ENCODE peak calls at places on chromosomes 12 and 14, in six cellular contexts. One of them, this sample, is unnamed.

GRCh38 chr12:5745251-5745888 is 199.7 kb downstream of the ANO2 start:
- DNase-seq in hepatocyte: peak; percentile 85
- DNase-seq in GM23338: peak; percentile 92
- DNase-seq in esophagus squamous epithelium: no peak
- DNase-seq in brain microvascular endothelial cell: peak; percentile 56
- DNase-seq in adipocyte: peak; percentile 71
- DNase-seq in this sample: peak; percentile 76

GRCh38 chr14:56325251-56325839 is 207.1 kb downstream of the PELI2 start:
- DNase-seq in hepatocyte: no peak
- DNase-seq in GM23338: no peak
- DNase-seq in esophagus squamous epithelium: no peak
- DNase-seq in brain microvascular endothelial cell: no peak
- DNase-seq in adipocyte: peak; percentile 54
- DNase-seq in this sample: no peak

GRCh38 chr12:24997970-24998582 is 49.2 kb upstream of the BCAT1 start:
- DNase-seq in hepatocyte: no peak
- DNase-seq in GM23338: no peak
- DNase-seq in esophagus squamous epithelium: no peak
- DNase-seq in brain microvascular endothelial cell: peak; percentile 86
- DNase-seq in adipocyte: peak; percentile 80
- DNase-seq in this sample: no peak

GRCh38 chr12:78483767-78484315 is 380.7 kb upstream of the SYT1 start:
- DNase-seq in hepatocyte: no peak
- DNase-seq in GM23338: no peak
- DNase-seq in esophagus squamous epithelium: no peak
- DNase-seq in brain microvascular endothelial cell: no peak
- DNase-seq in adipocyte: no peak
- DNase-seq in this sample: no peak

GRCh38 chr12:45304514-45305178 is 88.8 kb downstream of the ANO6 start:
- DNase-seq in hepatocyte: no peak
- DNase-seq in GM23338: no peak
- DNase-seq in esophagus squamous epithelium: no peak
- DNase-seq in brain microvascular endothelial cell: no peak
- DNase-seq in adipocyte: no peak
- DNase-seq in this sample: no peak

GRCh38 chr12:107560194-107560905 is 125.2 kb upstream of the PWP1 start:
- DNase-seq in hepatocyte: no peak
- DNase-seq in GM23338: peak; percentile 70
- DNase-seq in esophagus squamous epithelium: no peak
- DNase-seq in brain microvascular endothelial cell: no peak
- DNase-seq in adipocyte: no peak
- DNase-seq in this sample: no peak

GRCh38 chr12:112752298-112752697 is 39.2 kb upstream of the RPH3A start:
- DNase-seq in hepatocyte: no peak
- DNase-seq in GM23338: no peak
- DNase-seq in esophagus squamous epithelium: no peak
- DNase-seq in brain microvascular endothelial cell: no peak
- DNase-seq in adipocyte: no peak
- DNase-seq in this sample: no peak

GRCh38 chr14:34098045-34098984 is 147.4 kb upstream of the EGLN3 start:
- DNase-seq in hepatocyte: peak; percentile 64
- DNase-seq in GM23338: peak; percentile 54
- DNase-seq in esophagus squamous epithelium: no peak
- DNase-seq in brain microvascular endothelial cell: peak; percentile 45
- DNase-seq in adipocyte: peak; percentile 72
- DNase-seq in this sample: peak; percentile 54

GRCh38 chr14:38868415-38869290 is 234.4 kb downstream of the SEC23A start:
- DNase-seq in hepatocyte: peak; percentile 44
- DNase-seq in GM23338: no peak
- DNase-seq in esophagus squamous epithelium: no peak
- DNase-seq in brain microvascular endothelial cell: no peak
- DNase-seq in adipocyte: no peak
- DNase-seq in this sample: no peak

GRCh38 chr12:127761880-127762279 is 505.1 kb upstream of the TMEM132C start:
- DNase-seq in hepatocyte: no peak
- DNase-seq in GM23338: no peak
- DNase-seq in esophagus squamous epithelium: no peak
- DNase-seq in brain microvascular endothelial cell: no peak
- DNase-seq in adipocyte: no peak
- DNase-seq in this sample: no peak

GRCh38 chr14:50521912-50522341 is 10.4 kb downstream of the MAP4K5 start:
- DNase-seq in hepatocyte: no peak
- DNase-seq in GM23338: no peak
- DNase-seq in esophagus squamous epithelium: no peak
- DNase-seq in brain microvascular endothelial cell: peak; percentile 49
- DNase-seq in adipocyte: no peak
- DNase-seq in this sample: no peak

GRCh38 chr12:10720974-10721565 is 2.1 kb downstream of the YBX3 start:
- DNase-seq in hepatocyte: no peak
- DNase-seq in GM23338: no peak
- DNase-seq in esophagus squamous epithelium: no peak
- DNase-seq in brain microvascular endothelial cell: no peak
- DNase-seq in adipocyte: peak; percentile 41
- DNase-seq in this sample: no peak

GRCh38 chr12:24728366-24728765 is 220.5 kb downstream of the BCAT1 start:
- DNase-seq in hepatocyte: peak; percentile 28
- DNase-seq in GM23338: peak; percentile 50
- DNase-seq in esophagus squamous epithelium: no peak
- DNase-seq in brain microvascular endothelial cell: peak; percentile 36
- DNase-seq in adipocyte: peak; percentile 62
- DNase-seq in this sample: no peak

GRCh38 chr14:56271988-56272387 is 153.8 kb downstream of the PELI2 start:
- DNase-seq in hepatocyte: no peak
- DNase-seq in GM23338: no peak
- DNase-seq in esophagus squamous epithelium: no peak
- DNase-seq in brain microvascular endothelial cell: peak; percentile 71
- DNase-seq in adipocyte: peak; percentile 73
- DNase-seq in this sample: no peak

GRCh38 chr14:32432813-32433538 is 103.9 kb downstream of the AKAP6 start:
- DNase-seq in hepatocyte: no peak
- DNase-seq in GM23338: no peak
- DNase-seq in esophagus squamous epithelium: no peak
- DNase-seq in brain microvascular endothelial cell: no peak
- DNase-seq in adipocyte: no peak
- DNase-seq in this sample: no peak

GRCh38 chr14:34536951-34537676 is 2.4 kb downstream of the EAPP start:
- DNase-seq in hepatocyte: no peak
- DNase-seq in GM23338: no peak
- DNase-seq in esophagus squamous epithelium: no peak
- DNase-seq in brain microvascular endothelial cell: peak; percentile 89
- DNase-seq in adipocyte: peak; percentile 22
- DNase-seq in this sample: no peak

DNA sequence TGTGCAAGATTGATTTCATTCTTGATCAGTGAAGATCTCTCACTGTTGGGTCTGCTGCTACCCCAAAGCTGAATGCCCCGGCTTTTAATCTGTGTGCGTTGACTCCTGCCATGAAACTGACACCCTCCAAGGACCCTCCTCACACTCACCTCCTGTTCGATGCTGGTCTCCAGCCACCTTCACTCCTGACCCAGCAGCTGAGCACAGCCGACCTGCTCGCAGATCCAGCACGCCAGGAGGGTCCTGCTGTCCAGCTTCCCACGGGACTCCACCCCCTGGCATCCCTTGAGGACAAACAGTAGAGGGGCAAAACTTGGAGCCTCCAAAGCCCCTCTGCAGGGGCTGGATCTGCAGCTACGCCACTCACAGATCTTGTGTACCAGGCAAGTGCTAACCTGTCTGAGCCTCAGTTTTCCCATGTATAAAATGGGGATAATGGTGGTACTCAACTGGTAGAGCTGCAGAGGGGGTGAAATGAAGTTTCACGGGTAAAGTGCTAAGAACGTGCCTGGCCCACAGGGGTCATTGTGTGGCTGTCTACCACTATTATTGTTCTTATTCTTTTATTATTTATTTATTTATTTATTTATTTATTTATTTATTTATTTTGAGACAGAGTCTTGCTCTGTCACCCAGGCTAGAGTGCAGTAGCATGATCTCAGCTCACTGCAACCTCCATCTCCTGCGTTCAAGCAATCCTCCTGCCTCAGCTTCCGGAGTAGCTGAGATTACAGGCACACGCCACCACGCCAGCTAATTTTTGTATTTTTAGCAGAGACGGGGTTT is 178.0 kb downstream of the PHETA1 start:
- DNase-seq in hepatocyte: no peak
- DNase-seq in GM23338: no peak
- DNase-seq in esophagus squamous epithelium: no peak
- DNase-seq in brain microvascular endothelial cell: no peak
- DNase-seq in adipocyte: no peak
- DNase-seq in this sample: no peak
- H3K27me3 ChIP-seq in hepatocyte: peaks cover 4% of the 10 kb centered on the region
- H3K27me3 ChIP-seq in GM23338: no peaks in the 10 kb centered on the region
- H3K27me3 ChIP-seq in esophagus squamous epithelium: no peaks in the 10 kb centered on the region
- H3K27me3 ChIP-seq in brain microvascular endothelial cell: no peaks in the 10 kb centered on the region
- H3K27me3 ChIP-seq in adipocyte: peaks cover 39% of the 10 kb centered on the region
- H3K27me3 ChIP-seq in this sample: no peaks in the 10 kb centered on the region

DNA sequence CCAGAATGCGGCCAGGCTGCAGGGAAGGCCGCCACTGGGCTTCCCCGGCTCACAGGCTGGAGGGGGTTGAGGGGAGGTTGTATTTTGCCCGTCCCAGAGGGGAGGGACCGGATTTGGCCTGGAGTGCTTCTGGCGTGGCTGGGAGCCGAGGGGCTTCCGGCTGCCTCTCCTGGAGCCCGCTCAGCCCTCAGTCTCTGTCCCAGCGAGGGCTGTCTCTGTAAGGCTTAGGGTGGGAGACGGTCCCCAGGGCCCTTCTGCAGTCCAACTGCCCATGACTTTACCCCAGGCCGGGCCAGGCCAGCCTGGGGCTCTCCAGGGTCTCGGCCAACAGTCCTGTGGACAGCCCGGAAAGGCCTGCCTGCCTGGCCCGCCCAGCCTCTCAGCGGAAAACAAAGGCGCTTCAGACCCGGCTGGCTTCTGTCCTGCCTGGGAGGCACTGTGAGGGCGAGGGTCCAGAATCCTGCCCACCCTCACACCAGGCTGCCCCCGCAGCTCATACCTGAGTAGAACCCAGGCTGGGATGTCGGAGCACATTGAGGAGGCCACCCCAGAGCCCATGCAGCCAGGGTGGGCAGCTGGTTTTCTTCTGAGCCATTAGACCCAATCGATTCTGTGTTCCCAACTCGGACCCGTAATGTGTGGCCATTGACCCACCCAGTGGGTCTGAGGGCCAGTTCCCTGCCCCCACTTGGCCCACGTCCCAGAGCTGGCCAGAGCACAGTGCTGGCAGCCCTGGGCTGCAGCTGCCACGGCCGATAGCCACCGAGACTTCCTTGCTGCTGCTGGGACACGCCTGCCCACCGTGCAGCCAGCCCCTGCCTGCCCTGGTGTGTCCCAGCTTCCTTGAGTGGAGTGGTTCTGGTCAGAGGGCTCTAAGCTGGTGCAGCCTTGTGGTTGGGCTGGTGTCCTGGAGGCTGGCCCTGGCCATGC is 1.6 kb downstream of the CRIP2 start:
- DNase-seq in hepatocyte: no peak
- DNase-seq in GM23338: peak; percentile 55
- DNase-seq in esophagus squamous epithelium: no peak
- DNase-seq in brain microvascular endothelial cell: no peak
- DNase-seq in adipocyte: no peak
- DNase-seq in this sample: peak; percentile 76
- H3K4me3 ChIP-seq in hepatocyte: no peak overlapping the region
- H3K4me3 ChIP-seq in GM23338: peak overlapping the region; percentile 70
- H3K4me3 ChIP-seq in esophagus squamous epithelium: peak overlapping the region; percentile 60
- H3K4me3 ChIP-seq in brain microvascular endothelial cell: peak overlapping the region; percentile 67
- H3K4me3 ChIP-seq in adipocyte: peak overlapping the region; percentile 32
- H3K4me3 ChIP-seq in this sample: peak overlapping the region; percentile 67

GRCh38 chr12:53843545-53843944 is 91.8 kb upstream of the CISTR start:
- DNase-seq in hepatocyte: no peak
- DNase-seq in GM23338: no peak
- DNase-seq in esophagus squamous epithelium: no peak
- DNase-seq in brain microvascular endothelial cell: no peak
- DNase-seq in adipocyte: no peak
- DNase-seq in this sample: no peak

GRCh38 chr12:53840316-53840715 is 88.5 kb upstream of the CISTR start:
- DNase-seq in hepatocyte: no peak
- DNase-seq in GM23338: no peak
- DNase-seq in esophagus squamous epithelium: no peak
- DNase-seq in brain microvascular endothelial cell: no peak
- DNase-seq in adipocyte: no peak
- DNase-seq in this sample: no peak

GRCh38 chr12:53836119-53836655 is 84.4 kb upstream of the CISTR start:
- DNase-seq in hepatocyte: no peak
- DNase-seq in GM23338: no peak
- DNase-seq in esophagus squamous epithelium: no peak
- DNase-seq in brain microvascular endothelial cell: no peak
- DNase-seq in adipocyte: no peak
- DNase-seq in this sample: no peak

GRCh38 chr12:53842686-53843085 is 90.9 kb upstream of the CISTR start:
- DNase-seq in hepatocyte: no peak
- DNase-seq in GM23338: no peak
- DNase-seq in esophagus squamous epithelium: no peak
- DNase-seq in brain microvascular endothelial cell: no peak
- DNase-seq in adipocyte: no peak
- DNase-seq in this sample: no peak

DNA sequence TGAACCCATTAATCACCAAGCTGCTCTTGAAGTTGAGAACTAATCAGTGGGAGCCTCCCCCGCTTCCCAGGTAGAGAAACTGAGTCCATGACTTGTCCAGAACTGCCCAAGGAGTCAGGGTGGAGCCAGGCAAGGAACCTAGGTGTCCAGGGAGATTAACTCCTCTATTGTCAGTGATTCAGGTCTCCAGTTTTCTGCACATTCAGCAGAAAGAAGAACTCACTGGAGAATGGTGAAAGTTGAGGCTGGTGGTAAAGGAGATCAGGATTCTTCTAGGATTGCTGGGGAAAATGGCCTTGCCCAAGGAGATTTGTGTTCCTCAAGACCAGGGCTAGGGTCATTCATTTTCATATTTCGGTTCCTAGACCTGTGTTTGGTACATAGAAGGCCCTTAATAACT is 87.2 kb upstream of the CISTR start:
- DNase-seq in hepatocyte: no peak
- DNase-seq in GM23338: no peak
- DNase-seq in esophagus squamous epithelium: no peak
- DNase-seq in brain microvascular endothelial cell: no peak
- DNase-seq in adipocyte: no peak
- DNase-seq in this sample: no peak
- H3K27me3 ChIP-seq in hepatocyte: peaks cover 32% of the 10 kb centered on the region
- H3K27me3 ChIP-seq in GM23338: no peaks in the 10 kb centered on the region
- H3K27me3 ChIP-seq in esophagus squamous epithelium: no peaks in the 10 kb centered on the region
- H3K27me3 ChIP-seq in brain microvascular endothelial cell: no peaks in the 10 kb centered on the region
- H3K27me3 ChIP-seq in adipocyte: peaks cover 62% of the 10 kb centered on the region
- H3K27me3 ChIP-seq in this sample: peaks cover 76% of the 10 kb centered on the region

GRCh38 chr14:71729581-71729980 is 202.6 kb upstream of the RGS6 start:
- DNase-seq in hepatocyte: no peak
- DNase-seq in GM23338: no peak
- DNase-seq in esophagus squamous epithelium: no peak
- DNase-seq in brain microvascular endothelial cell: no peak
- DNase-seq in adipocyte: no peak
- DNase-seq in this sample: no peak

GRCh38 chr14:71733210-71733883 is 198.9 kb upstream of the RGS6 start:
- DNase-seq in hepatocyte: no peak
- DNase-seq in GM23338: no peak
- DNase-seq in esophagus squamous epithelium: no peak
- DNase-seq in brain microvascular endothelial cell: peak; percentile 56
- DNase-seq in adipocyte: peak; percentile 66
- DNase-seq in this sample: no peak

GRCh38 chr14:71728386-71728785 is 203.8 kb upstream of the RGS6 start:
- DNase-seq in hepatocyte: no peak
- DNase-seq in GM23338: no peak
- DNase-seq in esophagus squamous epithelium: no peak
- DNase-seq in brain microvascular endothelial cell: no peak
- DNase-seq in adipocyte: no peak
- DNase-seq in this sample: no peak

GRCh38 chr14:71731096-71731495 is 201.1 kb upstream of the RGS6 start:
- DNase-seq in hepatocyte: no peak
- DNase-seq in GM23338: no peak
- DNase-seq in esophagus squamous epithelium: no peak
- DNase-seq in brain microvascular endothelial cell: no peak
- DNase-seq in adipocyte: no peak
- DNase-seq in this sample: no peak

GRCh38 chr14:71730471-71730870 is 201.8 kb upstream of the RGS6 start:
- DNase-seq in hepatocyte: no peak
- DNase-seq in GM23338: no peak
- DNase-seq in esophagus squamous epithelium: no peak
- DNase-seq in brain microvascular endothelial cell: peak; percentile 34
- DNase-seq in adipocyte: no peak
- DNase-seq in this sample: no peak
- H3K4me3 ChIP-seq in hepatocyte: no peak overlapping the region
- H3K4me3 ChIP-seq in GM23338: no peak overlapping the region
- H3K4me3 ChIP-seq in esophagus squamous epithelium: no peak overlapping the region
- H3K4me3 ChIP-seq in brain microvascular endothelial cell: no peak overlapping the region
- H3K4me3 ChIP-seq in adipocyte: no peak overlapping the region
- H3K4me3 ChIP-seq in this sample: no peak overlapping the region

This sample was measured in BE2C.